ENCODE peak calls at places on chromosomes 2 and 18, in ten cellular contexts. A is cardiac muscle cell, H is HFFc6, X is heart left ventricle, M is A549, U is choroid plexus epithelial cell, V is esophagus squamous epithelium, Z is fibroblast of lung, G is ovary, C is sigmoid colon. W is an unnamed sample.
A peak's percentile ranks its signal among the peaks of the same experiment; 100 is the strongest.

GRCh38 chr18:22447770-22448169 is 30.1 kb upstream of the CTAGE1 start:
- DNase-seq in Z (no peak), X (no peak), V (no peak), U (no peak), G (no peak), C (no peak), M (no peak), H (no peak), A (no peak), W (no peak)

GRCh38 chr2:172845008-172845670 is 109.5 kb downstream of the RAPGEF4 start:
- DNase-seq in U (no peak), M (no peak), Z (no peak), V (no peak), H (no peak), X (no peak), G (no peak), C (no peak), A (no peak), W (no peak)

GRCh38 chr2:189362283-189362682 is 79.0 kb upstream of the WDR75 start:
- DNase-seq in C (no peak), M (no peak), G (no peak), H (no peak), X (no peak), A (no peak), Z (peak; percentile 71), U (peak; percentile 53), V (no peak), W (no peak)

GRCh38 chr2:235170016-235170415 is 218.2 kb downstream of the SH3BP4 start:
- DNase-seq in V (no peak), H (peak; percentile 72), G (no peak), M (peak; percentile 34), X (no peak), A (no peak), Z (peak; percentile 65), U (peak; percentile 61), C (no peak), W (no peak)

GRCh38 chr2:239801404-239802100 is 223.6 kb downstream of the NDUFA10 start:
- DNase-seq in C (peak; percentile 39), U (no peak), M (no peak), A (no peak), G (peak; percentile 4), Z (no peak), H (no peak), V (no peak), X (no peak), W (no peak)

GRCh38 chr2:224259831-224260230 is 142.1 kb downstream of the FAM124B start:
- DNase-seq in Z (no peak), M (no peak), V (no peak), H (no peak), X (no peak), A (no peak), C (no peak), G (no peak), U (no peak), W (no peak)

GRCh38 chr2:143026411-143027054 is 102.7 kb upstream of the ARHGAP15 start:
- DNase-seq in V (no peak), G (no peak), H (no peak), C (no peak), U (no peak), Z (no peak), A (peak; percentile 45), X (no peak), M (no peak), W (peak; percentile 33)

GRCh38 chr2:133986076-133986837 is 267.6 kb upstream of the MGAT5 start:
- DNase-seq in A (peak; percentile 67), M (no peak), G (no peak), V (no peak), C (no peak), U (peak; percentile 23), Z (peak; percentile 64), X (no peak), H (peak; percentile 58), W (no peak)

GRCh38 chr2:61377046-61377445 is 93.8 kb downstream of the USP34 start:
- DNase-seq in U (no peak), M (no peak), X (no peak), G (no peak), V (no peak), C (no peak), H (no peak), Z (no peak), A (no peak), W (no peak)

GRCh38 chr18:59783138-59783537 is 85.9 kb upstream of the CCBE1 start:
- DNase-seq in H (peak; percentile 84), V (no peak), C (no peak), X (no peak), Z (peak; percentile 60), G (no peak), U (peak; percentile 84), A (peak; percentile 59), M (peak; percentile 74), W (peak; percentile 16)

GRCh38 chr2:80560298-80560697 is 255.7 kb upstream of the LRRTM1 start:
- DNase-seq in U (no peak), X (no peak), C (no peak), M (no peak), Z (no peak), G (no peak), V (no peak), H (no peak), A (no peak), W (no peak)

GRCh38 chr2:227221120-227221519 is 56.7 kb downstream of the COL4A3 start:
- DNase-seq in C (no peak), U (no peak), V (no peak), M (peak; percentile 23), X (no peak), G (no peak), A (no peak), Z (no peak), H (no peak), W (no peak)

GRCh38 chr2:231297108-231297908 is 98.2 kb upstream of the B3GNT7 start:
- DNase-seq in Z (peak; percentile 40), H (peak; percentile 35), U (peak; percentile 74), X (peak; percentile 77), M (peak; percentile 71), C (peak; percentile 76), G (peak; percentile 67), A (peak; percentile 81), V (no peak), W (peak; percentile 69)

GRCh38 chr2:55772309-55772980 is 78.8 kb upstream of the PNPT1 start:
- DNase-seq in V (no peak), Z (no peak), A (no peak), X (no peak), G (no peak), C (no peak), H (no peak), U (no peak), M (no peak), W (no peak)

GRCh38 chr2:28153851-28154250 is 238.8 kb upstream of the FOSL2 start:
- DNase-seq in U (no peak), Z (no peak), H (no peak), G (no peak), X (no peak), V (no peak), C (no peak), M (no peak), A (no peak), W (no peak)

DNA sequence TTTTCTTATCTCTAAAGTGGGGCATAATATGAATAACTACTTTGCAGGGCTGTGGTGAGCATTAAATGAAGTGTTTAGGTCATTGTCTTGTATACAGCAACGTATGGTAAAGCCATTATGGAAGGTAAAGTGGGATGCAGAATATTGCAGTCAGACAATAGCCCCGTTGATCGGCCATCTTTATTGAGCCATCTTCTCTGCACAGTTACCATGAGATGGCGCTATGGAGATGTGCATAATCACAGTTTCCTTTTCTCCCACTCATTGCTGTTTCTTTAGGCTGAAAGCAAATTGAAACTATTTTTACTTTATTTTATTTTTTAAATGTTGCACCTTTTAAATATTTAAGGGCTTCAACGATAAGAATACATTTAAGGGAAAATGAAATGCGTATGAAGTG is 108.9 kb downstream of the THSD7B start:
- DNase-seq in M (peak; percentile 11), U (no peak), C (no peak), G (no peak), H (no peak), Z (no peak), A (peak; percentile 42), X (no peak), V (no peak), W (no peak)
- TF ChIP-seq CTCF in M (no peak), U (no peak), C (no peak), G (no peak), H (peak; percentile 60), Z (no peak), A (no peak), X (peak; percentile 23), V (no peak), W (no peak)

DNA sequence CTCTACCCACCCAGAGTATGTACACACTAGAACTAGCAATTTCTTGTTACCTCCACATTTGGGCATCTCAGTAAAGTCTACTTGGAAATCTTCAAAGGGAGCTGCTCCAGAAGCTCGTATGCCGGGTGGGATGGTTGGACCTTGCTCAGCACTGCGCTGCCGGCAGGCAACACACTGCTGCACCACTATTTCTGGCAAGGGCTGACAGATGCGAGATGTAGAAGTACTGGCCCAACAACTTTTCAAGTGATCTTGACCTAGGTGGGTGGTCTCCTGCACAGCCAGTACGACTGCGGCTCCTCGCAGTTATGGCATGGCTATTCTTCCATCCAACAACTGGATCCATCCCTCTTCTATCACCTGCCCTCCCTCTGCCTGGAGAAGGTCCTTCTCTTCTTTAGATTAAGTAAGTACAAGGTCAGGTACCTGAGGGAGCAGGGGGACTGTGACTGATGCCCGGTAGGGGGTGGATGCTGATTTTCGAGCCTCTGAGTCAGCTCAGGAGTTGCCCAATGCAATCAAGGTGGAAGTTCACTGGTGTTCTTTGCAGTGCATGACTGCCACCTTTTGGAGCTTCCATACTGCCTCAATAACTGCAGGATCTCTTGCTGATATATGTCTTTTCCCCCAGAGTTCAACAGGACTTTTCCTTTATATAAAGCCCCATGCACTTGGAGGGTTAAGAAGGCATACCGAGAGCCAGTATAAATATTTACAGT is 100.4 kb upstream of the SLC1A4 start:
- DNase-seq in M (peak; percentile 85), Z (peak; percentile 63), A (peak; percentile 24), X (no peak), U (peak; percentile 77), H (peak; percentile 52), V (no peak), C (no peak), G (no peak), W (no peak)
- TF ChIP-seq CTCF in M (peak; percentile 80), Z (peak; percentile 43), A (peak; percentile 54), X (no peak), U (peak; percentile 57), H (peak; percentile 66), V (no peak), C (no peak), G (no peak), W (no peak)

GRCh38 chr18:10519999-10520935 is 5.6 kb upstream of the NAPG start:
- DNase-seq in X (peak; percentile 85), Z (peak; percentile 85), C (peak; percentile 95), H (peak; percentile 90), V (no peak), G (peak; percentile 82), U (peak; percentile 98), M (peak; percentile 78), A (peak; percentile 88), W (peak; percentile 77)
- TF ChIP-seq CTCF in X (peak; percentile 88), Z (peak; percentile 73), C (peak; percentile 89), H (peak; percentile 87), V (peak; percentile 43), G (peak; percentile 76), U (peak; percentile 88), M (peak; percentile 65), A (peak; percentile 86), W (peak; percentile 93)

DNA sequence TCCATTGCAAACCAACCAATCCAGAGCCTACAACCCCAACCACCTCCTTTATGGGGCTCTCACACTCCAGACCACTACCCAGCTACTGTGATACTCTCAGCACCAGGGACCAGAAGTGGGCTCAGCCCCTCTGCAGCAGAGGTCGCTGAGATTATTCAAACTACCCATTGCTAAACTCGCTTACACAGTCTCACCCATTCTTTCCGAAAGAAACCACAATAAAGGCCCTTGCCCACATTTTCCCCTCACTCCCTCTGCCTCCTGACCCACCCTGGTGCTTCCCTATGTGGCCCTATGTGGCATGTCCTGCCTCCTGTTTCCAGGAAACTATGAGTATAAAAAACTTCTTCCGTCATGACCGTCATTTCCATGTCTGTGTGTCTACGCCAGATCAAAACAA is 10.7 kb downstream of the TEX51 start:
- DNase-seq in V (no peak), H (no peak), Z (no peak), M (no peak), G (no peak), X (no peak), A (no peak), C (no peak), U (no peak), W (no peak)
- TF ChIP-seq CTCF in V (no peak), H (no peak), Z (no peak), M (no peak), G (no peak), X (no peak), A (no peak), C (no peak), U (no peak), W (no peak)